ENCODE peak calls at places on chromosome 22, in nine cellular contexts. B is ureter; Q is ecto neural progenitor cell; S is adipocyte; T is activated CD8-positive, alpha-beta T cell treated with anti-CD3 and anti-CD28 coated beads for 36 hours; W is ELR; L is HTR-8/SVneo; G is upper lobe of right lung; Z is tibial artery. H is an unnamed sample.

GRCh38 chr22:24291538-24292201 is 21.0 kb downstream of the SPECC1L start:
- DNase-seq in B (no peak), Q (no peak), S (no peak), T (no peak), W (no peak), L (no peak), G (no peak), Z (no peak), H (no peak)

GRCh38 chr22:28544431-28544868 is 135.2 kb downstream of the TTC28 start:
- DNase-seq in B (no peak), Q (no peak), S (no peak), T (no peak), W (peak; percentile 48), L (no peak), G (no peak), Z (no peak), H (no peak)

GRCh38 chr22:46846832-46847355 is 84.4 kb downstream of the TBC1D22A start:
- DNase-seq in B (no peak), Q (no peak), S (no peak), T (no peak), W (no peak), L (no peak), G (no peak), Z (no peak), H (no peak)

GRCh38 chr22:39617342-39617741 is 46.8 kb downstream of the CACNA1I start:
- DNase-seq in B (no peak), Q (no peak), S (no peak), T (peak; percentile 78), W (no peak), L (no peak), G (no peak), Z (no peak), H (no peak)

GRCh38 chr22:38109391-38110000 is 988 bp downstream of the BAIAP2L2 start:
- DNase-seq in B (no peak), Q (no peak), S (no peak), T (peak; percentile 34), W (no peak), L (no peak), G (no peak), Z (no peak), H (no peak)

GRCh38 chr22:30615543-30615954 is 8.6 kb downstream of the TCN2 start:
- DNase-seq in B (no peak), Q (no peak), S (no peak), T (no peak), W (no peak), L (no peak), G (no peak), Z (no peak), H (no peak)

GRCh38 chr22:23774922-23775436 is 2.3 kb downstream of the MMP11 start:
- DNase-seq in B (no peak), Q (peak; percentile 53), S (peak; percentile 71), T (no peak), W (peak; percentile 26), L (no peak), G (no peak), Z (no peak), H (no peak)

GRCh38 chr22:45314054-45314721 is 4.5 kb downstream of the FAM118A start:
- DNase-seq in B (no peak), Q (no peak), S (no peak), T (no peak), W (no peak), L (no peak), G (no peak), Z (no peak), H (no peak)

GRCh38 chr22:37169412-37169811 is 18.6 kb downstream of the C1QTNF6 start:
- DNase-seq in B (no peak), Q (no peak), S (no peak), T (no peak), W (no peak), L (no peak), G (no peak), Z (peak; percentile 49), H (no peak)

GRCh38 chr22:29633514-29634312 is 30.3 kb downstream of the NF2 start:
- DNase-seq in B (no peak), Q (no peak), S (no peak), T (no peak), W (peak; percentile 55), L (no peak), G (no peak), Z (no peak), H (no peak)